ENCODE peak calls at places on chromosomes 12 and 14, in ten cellular contexts. C is endothelial cell of umbilical vein, I is breast epithelium, M is A549, O is esophagus muscularis mucosa, T is Peyer's patch, Y is suprapubic skin, S is HCT116, A is IMR-90, H is heart left ventricle. E is an unnamed sample.

GRCh38 chr12:19528750-19529149 is 89.5 kb downstream of the AEBP2 start:
- DNase-seq in C (no peak), I (no peak), M (no peak), O (no peak), T (no peak), Y (no peak), S (no peak), A (no peak), H (no peak), E (no peak)

GRCh38 chr14:91568626-91569025 is 58.5 kb upstream of the PPP4R3A start:
- DNase-seq in C (no peak), I (no peak), M (peak), O (peak), T (no peak), Y (no peak), S (no peak), A (no peak), H (no peak), E (no peak)

GRCh38 chr14:79016828-79017505 is 846.8 kb downstream of the NRXN3 start:
- DNase-seq in C (peak), I (no peak), M (peak), O (no peak), T (no peak), Y (no peak), S (no peak), A (peak), H (no peak), E (no peak)

GRCh38 chr14:73728106-73729014 is 14.2 kb upstream of the PNMA1 start:
- DNase-seq in C (peak), I (peak), M (peak), O (peak), T (peak), Y (no peak), S (peak), A (peak), H (peak), E (peak)

GRCh38 chr12:111673503-111673902 is 12.3 kb downstream of the BRAP start:
- DNase-seq in C (peak), I (no peak), M (peak), O (no peak), T (no peak), Y (no peak), S (peak), A (peak), H (no peak), E (no peak)

GRCh38 chr14:80237142-80237541 is 25.8 kb upstream of the DIO2 start:
- DNase-seq in C (no peak), I (no peak), M (no peak), O (no peak), T (no peak), Y (no peak), S (no peak), A (no peak), H (no peak), E (no peak)

GRCh38 chr14:97379091-97379531 is 581.9 kb downstream of the VRK1 start:
- DNase-seq in C (no peak), I (no peak), M (no peak), O (no peak), T (no peak), Y (no peak), S (no peak), A (no peak), H (no peak), E (no peak)

GRCh38 chr12:125687820-125688219 is 622.6 kb downstream of the AACS start:
- DNase-seq in C (no peak), I (no peak), M (no peak), O (peak), T (no peak), Y (no peak), S (no peak), A (no peak), H (no peak), E (no peak)

DNA sequence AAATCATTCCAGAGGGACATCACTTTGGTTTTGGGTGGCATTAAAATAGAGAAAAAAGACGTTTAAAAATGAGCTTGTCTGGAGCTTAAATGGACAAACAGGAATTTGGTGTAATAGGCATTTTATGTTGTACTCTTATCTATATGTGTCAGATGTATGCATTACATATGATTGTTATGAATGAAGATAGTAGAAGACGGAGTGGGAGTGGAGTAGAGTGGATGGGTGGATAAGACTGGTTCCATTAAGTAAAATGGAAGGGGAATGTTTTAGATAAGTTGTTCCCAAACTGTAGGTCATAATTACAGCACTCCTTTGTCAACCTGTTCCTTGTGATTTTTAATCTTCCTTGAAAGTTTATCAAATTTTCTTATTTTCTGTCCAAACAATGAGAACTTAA is 1.9 kb downstream of the CCDC91 start:
- DNase-seq in C (no peak), I (no peak), M (no peak), O (no peak), T (no peak), Y (no peak), S (no peak), A (no peak), H (no peak), E (no peak)
- TF ChIP-seq POLR2A in C (no peak), I (no peak), M (no peak), O (no peak), T (no peak), Y (no peak), S (no peak), A (no peak), H (no peak), E (no peak)

GRCh38 chr12:57836442-57837375 is 9.8 kb downstream of the CTDSP2 start:
- DNase-seq in C (peak), I (peak), M (no peak), O (no peak), T (no peak), Y (no peak), S (no peak), A (peak), H (peak), E (peak)
- H3K4me3 ChIP-seq in C (no peak), I (peak), M (no peak), O (peak), T (peak), Y (peak), S (no peak), A (no peak), H (peak), E (no peak)

DNA sequence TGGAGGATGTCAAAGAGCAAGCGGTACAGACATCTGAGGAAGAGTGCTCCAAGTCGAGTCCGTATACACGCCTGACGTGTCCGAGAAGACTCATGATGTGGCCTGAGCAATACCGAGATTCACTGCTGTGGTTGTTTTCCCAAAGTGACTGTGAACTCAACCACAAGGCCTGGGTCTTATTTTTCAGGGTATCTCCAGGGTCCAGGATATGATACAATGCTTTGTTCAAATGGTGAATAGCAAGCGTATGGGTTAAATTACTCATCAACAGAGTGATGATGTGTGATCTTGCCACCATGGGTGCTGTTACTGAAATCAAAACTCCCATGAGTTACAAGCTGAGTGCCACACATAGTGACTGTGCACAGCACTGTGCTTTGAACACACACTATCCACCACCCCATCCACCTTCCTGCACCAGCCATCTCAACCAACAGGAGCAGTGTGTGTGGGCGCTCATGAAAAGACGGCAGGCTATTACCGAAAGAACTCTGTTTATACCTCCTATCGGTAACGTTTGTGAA is 109.6 kb downstream of the BCAT1 start:
- DNase-seq in C (no peak), I (no peak), M (no peak), O (no peak), T (no peak), Y (no peak), S (no peak), A (no peak), H (no peak), E (no peak)
- TF ChIP-seq POLR2A in C (no peak), I (no peak), M (no peak), O (no peak), T (no peak), Y (no peak), S (no peak), A (no peak), H (no peak), E (no peak)

DNA sequence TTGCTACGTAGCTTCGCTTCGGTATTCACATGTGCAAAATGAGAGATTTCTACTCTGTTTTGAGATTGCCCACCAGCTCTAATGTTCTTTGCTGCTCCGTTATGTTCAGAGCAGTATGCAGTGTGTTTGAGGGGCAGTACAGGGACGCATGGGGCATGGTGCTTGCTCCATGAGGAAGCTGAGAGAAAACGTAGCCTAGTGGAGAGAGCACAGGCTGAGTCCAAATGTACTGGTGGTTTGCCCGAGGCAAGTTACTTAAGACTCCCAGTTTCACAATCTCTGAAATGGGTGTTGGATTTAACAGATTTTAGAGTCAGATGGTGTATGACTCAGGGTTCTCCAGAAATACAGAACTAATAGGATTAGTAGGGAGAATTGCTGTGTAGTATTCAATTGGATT is 310.5 kb downstream of the ETNK1 start:
- DNase-seq in C (no peak), I (no peak), M (peak), O (no peak), T (no peak), Y (no peak), S (no peak), A (no peak), H (no peak), E (no peak)
- H3K4me3 ChIP-seq in C (no peak), I (peak), M (peak), O (no peak), T (no peak), Y (no peak), S (no peak), A (no peak), H (peak), E (no peak)

DNA sequence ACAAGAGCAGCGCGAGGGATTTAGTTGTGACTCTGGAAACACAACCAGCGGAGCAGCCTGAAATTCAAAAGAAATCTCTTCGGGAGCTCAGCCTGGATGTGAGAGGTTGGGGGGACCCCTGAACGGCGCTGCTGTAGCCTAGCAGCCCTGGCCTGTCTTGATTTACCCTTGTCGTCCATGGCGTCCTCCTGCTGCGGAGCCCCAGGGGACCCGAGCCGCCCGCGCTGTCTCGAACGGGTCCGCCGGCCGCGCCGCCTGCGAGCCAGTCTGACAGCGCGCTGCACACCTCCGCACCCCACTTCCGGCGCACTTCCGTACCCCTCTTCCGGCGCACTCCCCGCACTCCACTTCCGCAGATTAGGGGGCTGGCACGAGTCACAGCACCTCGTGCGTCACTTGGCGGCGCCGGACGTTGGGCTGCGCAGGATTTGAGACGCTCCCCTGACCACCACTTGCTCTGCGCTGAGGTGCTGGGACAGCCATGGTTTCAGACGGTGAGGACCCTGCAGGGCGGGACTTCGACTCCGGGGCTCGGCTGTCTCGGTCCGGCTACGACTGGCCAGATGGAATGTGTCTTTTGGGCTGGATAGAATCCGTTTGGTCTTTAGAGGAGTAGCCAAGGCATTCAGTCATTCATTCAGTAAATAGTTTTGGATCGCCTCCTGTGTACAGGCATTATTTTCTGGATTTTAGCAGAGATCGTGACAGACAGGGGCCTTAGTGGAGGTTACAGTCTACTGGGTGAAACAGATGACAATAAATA is at the start of the genes EIF2B1 and GTF2H3:
- DNase-seq in C (peak), I (peak), M (peak), O (peak), T (peak), Y (peak), S (peak), A (peak), H (peak), E (peak)
- TF ChIP-seq POLR2A in C (peak), I (peak), M (peak), O (no peak), T (peak), Y (peak), S (peak), A (peak), H (peak), E (no peak)

GRCh38 chr12:130086248-130086647 is 76.0 kb upstream of the FZD10 start:
- DNase-seq in C (no peak), I (no peak), M (no peak), O (no peak), T (no peak), Y (no peak), S (no peak), A (no peak), H (no peak), E (no peak)
- H3K4me3 ChIP-seq in C (no peak), I (no peak), M (no peak), O (no peak), T (no peak), Y (no peak), S (no peak), A (no peak), H (no peak), E (no peak)

GRCh38 chr12:108633534-108634224 is at the start of gene SELPLG:
- DNase-seq in C (no peak), I (no peak), M (no peak), O (no peak), T (no peak), Y (peak), S (no peak), A (no peak), H (peak), E (peak)
- TF ChIP-seq POLR2A in C (no peak), I (no peak), M (no peak), O (no peak), T (peak), Y (no peak), S (no peak), A (no peak), H (peak), E (no peak)

DNA sequence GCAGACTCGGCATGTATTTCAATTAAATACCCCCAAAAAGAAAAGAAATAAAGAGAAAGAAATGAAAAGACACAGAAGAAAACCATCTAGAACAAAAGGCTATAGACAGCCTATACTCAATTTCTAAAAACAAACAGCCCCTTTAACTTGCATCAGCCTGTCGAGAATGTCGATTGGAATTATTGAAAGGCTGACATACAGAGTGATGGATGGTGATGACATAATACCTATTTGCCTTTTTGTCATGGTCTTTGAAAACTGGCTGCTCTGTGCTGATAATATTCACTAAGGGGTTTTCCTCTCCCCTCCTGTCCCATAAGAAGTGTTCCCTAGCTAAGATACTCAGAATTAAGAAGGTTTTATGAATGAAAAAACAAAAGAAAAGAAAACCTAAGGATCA is 393.7 kb downstream of the SOX5 start:
- DNase-seq in C (no peak), I (no peak), M (no peak), O (no peak), T (no peak), Y (no peak), S (no peak), A (no peak), H (no peak), E (no peak)
- H3K4me3 ChIP-seq in C (no peak), I (no peak), M (no peak), O (no peak), T (no peak), Y (no peak), S (no peak), A (no peak), H (no peak), E (no peak)

GRCh38 chr14:67358914-67359313 is 690 bp downstream of the ATP6V1D start:
- DNase-seq in C (no peak), I (no peak), M (no peak), O (no peak), T (no peak), Y (no peak), S (no peak), A (no peak), H (no peak), E (no peak)

GRCh38 chr14:67359775-67360468 is at the start of the genes ATP6V1D and EIF2S1:
- DNase-seq in C (peak), I (peak), M (peak), O (peak), T (peak), Y (peak), S (peak), A (peak), H (peak), E (peak)

GRCh38 chr14:67360469-67361206 is 510 bp downstream of the EIF2S1 start:
- DNase-seq in C (no peak), I (no peak), M (no peak), O (no peak), T (no peak), Y (no peak), S (no peak), A (no peak), H (no peak), E (no peak)

GRCh38 chr14:67357583-67358354 is 1.8 kb downstream of the ATP6V1D start:
- DNase-seq in C (no peak), I (no peak), M (no peak), O (no peak), T (no peak), Y (no peak), S (no peak), A (peak), H (no peak), E (no peak)

GRCh38 chr14:67359319-67359774 is 257 bp downstream of the ATP6V1D start:
- DNase-seq in C (no peak), I (no peak), M (no peak), O (no peak), T (no peak), Y (no peak), S (no peak), A (peak), H (peak), E (peak)
- TF ChIP-seq POLR2A in C (peak), I (no peak), M (no peak), O (no peak), T (peak), Y (peak), S (no peak), A (peak), H (peak), E (no peak)

E was measured in lower leg skin.